ENCODE peak calls at places on chromosome 4, in nine cellular contexts. One of them, this sample, is unnamed.

GRCh38 chr4:56995525-56995924 is 16.8 kb downstream of the POLR2B start:
- DNase-seq in adrenal gland: peak
- DNase-seq in prostate gland: peak
- DNase-seq in heart left ventricle: peak
- DNase-seq in right lobe of liver: no peak
- DNase-seq in A549: no peak
- DNase-seq in stomach: peak
- DNase-seq in lower leg skin: no peak
- DNase-seq in sigmoid colon: peak
- DNase-seq in this sample: no peak

GRCh38 chr4:89486042-89486441 is 178.4 kb upstream of the GPRIN3 start:
- DNase-seq in adrenal gland: no peak
- DNase-seq in prostate gland: no peak
- DNase-seq in heart left ventricle: no peak
- DNase-seq in right lobe of liver: no peak
- DNase-seq in A549: no peak
- DNase-seq in stomach: no peak
- DNase-seq in lower leg skin: no peak
- DNase-seq in sigmoid colon: no peak
- DNase-seq in this sample: no peak

GRCh38 chr4:94582517-94582916 is 130.8 kb downstream of the PDLIM5 start:
- DNase-seq in adrenal gland: no peak
- DNase-seq in prostate gland: no peak
- DNase-seq in heart left ventricle: no peak
- DNase-seq in right lobe of liver: no peak
- DNase-seq in A549: no peak
- DNase-seq in stomach: no peak
- DNase-seq in lower leg skin: no peak
- DNase-seq in sigmoid colon: no peak
- DNase-seq in this sample: no peak

GRCh38 chr4:66357316-66357715 is 687.0 kb upstream of the EPHA5 start:
- DNase-seq in adrenal gland: no peak
- DNase-seq in prostate gland: no peak
- DNase-seq in heart left ventricle: no peak
- DNase-seq in right lobe of liver: no peak
- DNase-seq in A549: no peak
- DNase-seq in stomach: no peak
- DNase-seq in lower leg skin: no peak
- DNase-seq in sigmoid colon: no peak
- DNase-seq in this sample: no peak

GRCh38 chr4:33073811-33074210 is 2353.6 kb downstream of the PCDH7 start:
- DNase-seq in adrenal gland: no peak
- DNase-seq in prostate gland: no peak
- DNase-seq in heart left ventricle: no peak
- DNase-seq in right lobe of liver: no peak
- DNase-seq in A549: no peak
- DNase-seq in stomach: no peak
- DNase-seq in lower leg skin: no peak
- DNase-seq in sigmoid colon: no peak
- DNase-seq in this sample: no peak

GRCh38 chr4:1072830-1073446 is 40.4 kb downstream of the RNF212 start:
- DNase-seq in adrenal gland: no peak
- DNase-seq in prostate gland: peak
- DNase-seq in heart left ventricle: no peak
- DNase-seq in right lobe of liver: peak
- DNase-seq in A549: peak
- DNase-seq in stomach: peak
- DNase-seq in lower leg skin: no peak
- DNase-seq in sigmoid colon: no peak
- DNase-seq in this sample: no peak

GRCh38 chr4:183905081-183905592 is at the start of gene STOX2:
- DNase-seq in adrenal gland: peak
- DNase-seq in prostate gland: peak
- DNase-seq in heart left ventricle: peak
- DNase-seq in right lobe of liver: peak
- DNase-seq in A549: peak
- DNase-seq in stomach: peak
- DNase-seq in lower leg skin: peak
- DNase-seq in sigmoid colon: peak
- DNase-seq in this sample: no peak

GRCh38 chr4:72858328-72858727 is 211.2 kb downstream of the COX18 start:
- DNase-seq in adrenal gland: no peak
- DNase-seq in prostate gland: no peak
- DNase-seq in heart left ventricle: no peak
- DNase-seq in right lobe of liver: no peak
- DNase-seq in A549: no peak
- DNase-seq in stomach: no peak
- DNase-seq in lower leg skin: no peak
- DNase-seq in sigmoid colon: no peak
- DNase-seq in this sample: no peak

GRCh38 chr4:81465668-81466357 is 5.9 kb downstream of the RASGEF1B start:
- DNase-seq in adrenal gland: no peak
- DNase-seq in prostate gland: no peak
- DNase-seq in heart left ventricle: no peak
- DNase-seq in right lobe of liver: no peak
- DNase-seq in A549: no peak
- DNase-seq in stomach: no peak
- DNase-seq in lower leg skin: no peak
- DNase-seq in sigmoid colon: no peak
- DNase-seq in this sample: no peak

GRCh38 chr4:78131403-78131802 is 74.3 kb downstream of the FRAS1 start:
- DNase-seq in adrenal gland: no peak
- DNase-seq in prostate gland: peak
- DNase-seq in heart left ventricle: no peak
- DNase-seq in right lobe of liver: no peak
- DNase-seq in A549: no peak
- DNase-seq in stomach: no peak
- DNase-seq in lower leg skin: no peak
- DNase-seq in sigmoid colon: no peak
- DNase-seq in this sample: no peak

GRCh38 chr4:94536649-94537464 is 85.1 kb downstream of the PDLIM5 start:
- DNase-seq in adrenal gland: no peak
- DNase-seq in prostate gland: no peak
- DNase-seq in heart left ventricle: no peak
- DNase-seq in right lobe of liver: no peak
- DNase-seq in A549: no peak
- DNase-seq in stomach: no peak
- DNase-seq in lower leg skin: no peak
- DNase-seq in sigmoid colon: no peak
- DNase-seq in this sample: no peak

GRCh38 chr4:89204624-89205023 is 93.3 kb downstream of the TIGD2 start:
- DNase-seq in adrenal gland: no peak
- DNase-seq in prostate gland: no peak
- DNase-seq in heart left ventricle: no peak
- DNase-seq in right lobe of liver: no peak
- DNase-seq in A549: no peak
- DNase-seq in stomach: no peak
- DNase-seq in lower leg skin: no peak
- DNase-seq in sigmoid colon: no peak
- DNase-seq in this sample: no peak

GRCh38 chr4:60948008-60948407 is 252.1 kb upstream of the ADGRL3 start:
- DNase-seq in adrenal gland: no peak
- DNase-seq in prostate gland: no peak
- DNase-seq in heart left ventricle: no peak
- DNase-seq in right lobe of liver: no peak
- DNase-seq in A549: no peak
- DNase-seq in stomach: no peak
- DNase-seq in lower leg skin: no peak
- DNase-seq in sigmoid colon: no peak
- DNase-seq in this sample: no peak

GRCh38 chr4:121253961-121254360 is 89.8 kb upstream of the TNIP3 start:
- DNase-seq in adrenal gland: no peak
- DNase-seq in prostate gland: no peak
- DNase-seq in heart left ventricle: no peak
- DNase-seq in right lobe of liver: no peak
- DNase-seq in A549: no peak
- DNase-seq in stomach: no peak
- DNase-seq in lower leg skin: no peak
- DNase-seq in sigmoid colon: no peak
- DNase-seq in this sample: peak

GRCh38 chr4:42150653-42151567 is 1.5 kb downstream of the BEND4 start:
- DNase-seq in adrenal gland: no peak
- DNase-seq in prostate gland: peak
- DNase-seq in heart left ventricle: no peak
- DNase-seq in right lobe of liver: no peak
- DNase-seq in A549: no peak
- DNase-seq in stomach: no peak
- DNase-seq in lower leg skin: no peak
- DNase-seq in sigmoid colon: no peak
- DNase-seq in this sample: no peak

GRCh38 chr4:75834095-75834771 is 68.0 kb downstream of the PPEF2 start:
- DNase-seq in adrenal gland: no peak
- DNase-seq in prostate gland: no peak
- DNase-seq in heart left ventricle: no peak
- DNase-seq in right lobe of liver: no peak
- DNase-seq in A549: no peak
- DNase-seq in stomach: no peak
- DNase-seq in lower leg skin: no peak
- DNase-seq in sigmoid colon: no peak
- DNase-seq in this sample: no peak

GRCh38 chr4:141329174-141329569 is 108.5 kb downstream of the ZNF330 start:
- DNase-seq in adrenal gland: no peak
- DNase-seq in prostate gland: peak
- DNase-seq in heart left ventricle: no peak
- DNase-seq in right lobe of liver: no peak
- DNase-seq in A549: no peak
- DNase-seq in stomach: no peak
- DNase-seq in lower leg skin: no peak
- DNase-seq in sigmoid colon: no peak
- DNase-seq in this sample: no peak

GRCh38 chr4:8252301-8253173 is 17.0 kb upstream of the HTRA3 start:
- DNase-seq in adrenal gland: no peak
- DNase-seq in prostate gland: no peak
- DNase-seq in heart left ventricle: no peak
- DNase-seq in right lobe of liver: no peak
- DNase-seq in A549: no peak
- DNase-seq in stomach: no peak
- DNase-seq in lower leg skin: no peak
- DNase-seq in sigmoid colon: no peak
- DNase-seq in this sample: no peak

GRCh38 chr4:36285784-36286480 is 4.5 kb downstream of the DTHD1 start:
- DNase-seq in adrenal gland: no peak
- DNase-seq in prostate gland: no peak
- DNase-seq in heart left ventricle: no peak
- DNase-seq in right lobe of liver: no peak
- DNase-seq in A549: no peak
- DNase-seq in stomach: no peak
- DNase-seq in lower leg skin: no peak
- DNase-seq in sigmoid colon: no peak
- DNase-seq in this sample: no peak

GRCh38 chr4:139015948-139016451 is 419 bp downstream of the NOCT start:
- DNase-seq in adrenal gland: peak
- DNase-seq in prostate gland: peak
- DNase-seq in heart left ventricle: peak
- DNase-seq in right lobe of liver: peak
- DNase-seq in A549: no peak
- DNase-seq in stomach: peak
- DNase-seq in lower leg skin: no peak
- DNase-seq in sigmoid colon: no peak
- DNase-seq in this sample: no peak
- TF ChIP-seq POLR2A in adrenal gland: no peak
- TF ChIP-seq POLR2A in prostate gland: no peak
- TF ChIP-seq POLR2A in heart left ventricle: no peak
- TF ChIP-seq POLR2A in right lobe of liver: peak
- TF ChIP-seq POLR2A in A549: no peak
- TF ChIP-seq POLR2A in stomach: no peak
- TF ChIP-seq POLR2A in lower leg skin: no peak
- TF ChIP-seq POLR2A in sigmoid colon: no peak
- TF ChIP-seq POLR2A in this sample: no peak

GRCh38 chr4:54428940-54429339 is 199.8 kb downstream of the PDGFRA start:
- DNase-seq in adrenal gland: no peak
- DNase-seq in prostate gland: no peak
- DNase-seq in heart left ventricle: no peak
- DNase-seq in right lobe of liver: no peak
- DNase-seq in A549: no peak
- DNase-seq in stomach: no peak
- DNase-seq in lower leg skin: no peak
- DNase-seq in sigmoid colon: no peak
- DNase-seq in this sample: no peak
- H3K4me3 ChIP-seq in adrenal gland: no peak
- H3K4me3 ChIP-seq in prostate gland: no peak
- H3K4me3 ChIP-seq in heart left ventricle: no peak
- H3K4me3 ChIP-seq in right lobe of liver: no peak
- H3K4me3 ChIP-seq in A549: no peak
- H3K4me3 ChIP-seq in stomach: no peak
- H3K4me3 ChIP-seq in lower leg skin: no peak
- H3K4me3 ChIP-seq in sigmoid colon: no peak
- H3K4me3 ChIP-seq in this sample: no peak

DNA sequence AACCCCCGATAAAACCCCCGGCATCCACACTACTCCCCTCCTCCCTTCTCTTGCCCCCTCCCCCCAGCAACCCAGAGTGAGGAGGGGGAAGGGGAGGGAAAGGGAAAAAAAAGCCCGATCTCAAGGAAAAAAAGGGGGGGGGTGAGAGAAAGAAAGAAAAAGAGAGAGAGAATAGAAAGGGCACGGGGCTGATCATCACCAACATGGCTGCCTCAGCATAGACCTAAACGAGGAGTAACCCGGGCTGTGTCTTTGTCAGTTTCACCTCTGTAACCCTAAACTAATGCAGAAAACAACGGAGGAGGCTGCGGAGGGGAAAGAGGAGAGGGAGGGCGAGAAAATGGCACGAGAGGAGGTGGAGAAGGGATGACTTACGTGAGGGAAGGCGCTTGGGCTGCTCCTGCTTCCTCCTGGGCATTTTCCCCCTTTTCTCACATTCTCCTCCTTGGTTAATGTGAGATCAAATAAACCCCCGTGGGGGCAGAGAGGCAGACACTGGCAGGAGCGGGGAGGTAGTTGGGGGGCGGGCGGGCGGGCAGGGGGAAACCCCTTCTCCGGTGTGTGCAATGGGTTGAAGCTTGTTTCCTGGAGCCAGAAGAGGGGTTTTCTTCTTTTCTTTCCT is 522 bp downstream of the ZNF827 start:
- DNase-seq in adrenal gland: peak
- DNase-seq in prostate gland: peak
- DNase-seq in heart left ventricle: peak
- DNase-seq in right lobe of liver: no peak
- DNase-seq in A549: no peak
- DNase-seq in stomach: no peak
- DNase-seq in lower leg skin: no peak
- DNase-seq in sigmoid colon: no peak
- DNase-seq in this sample: no peak
- TF ChIP-seq POLR2A in adrenal gland: no peak
- TF ChIP-seq POLR2A in prostate gland: no peak
- TF ChIP-seq POLR2A in heart left ventricle: no peak
- TF ChIP-seq POLR2A in right lobe of liver: no peak
- TF ChIP-seq POLR2A in A549: no peak
- TF ChIP-seq POLR2A in stomach: no peak
- TF ChIP-seq POLR2A in lower leg skin: no peak
- TF ChIP-seq POLR2A in sigmoid colon: no peak
- TF ChIP-seq POLR2A in this sample: no peak

DNA sequence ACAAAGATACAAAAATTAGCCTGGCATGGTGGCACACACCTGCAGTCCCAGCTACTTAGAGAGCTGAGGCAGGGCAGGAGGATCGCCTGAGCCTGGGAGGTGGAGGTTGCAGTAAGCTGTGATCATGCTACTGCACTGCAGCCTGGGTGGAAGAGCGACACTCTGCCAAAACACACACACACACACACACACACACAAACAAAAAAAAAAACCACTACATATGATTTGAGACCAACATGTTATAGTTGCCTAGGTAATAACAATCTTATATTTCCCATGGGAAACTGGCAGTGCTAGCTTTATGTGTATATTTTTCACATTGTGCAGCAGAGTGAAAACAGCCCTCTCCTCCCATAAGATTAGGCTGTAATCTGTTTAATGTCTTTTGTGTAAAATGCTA is 3.1 kb upstream of the FAM241A start:
- DNase-seq in adrenal gland: no peak
- DNase-seq in prostate gland: no peak
- DNase-seq in heart left ventricle: no peak
- DNase-seq in right lobe of liver: no peak
- DNase-seq in A549: no peak
- DNase-seq in stomach: no peak
- DNase-seq in lower leg skin: no peak
- DNase-seq in sigmoid colon: no peak
- DNase-seq in this sample: no peak
- H3K4me3 ChIP-seq in adrenal gland: no peak
- H3K4me3 ChIP-seq in prostate gland: no peak
- H3K4me3 ChIP-seq in heart left ventricle: no peak
- H3K4me3 ChIP-seq in right lobe of liver: no peak
- H3K4me3 ChIP-seq in A549: no peak
- H3K4me3 ChIP-seq in stomach: no peak
- H3K4me3 ChIP-seq in lower leg skin: no peak
- H3K4me3 ChIP-seq in sigmoid colon: no peak
- H3K4me3 ChIP-seq in this sample: no peak

This sample was measured in esophagus muscularis mucosa.